ENCODE peak calls at places on chromosomes 7 and 10, in six cellular contexts. One of them, this sample, is unnamed.

GRCh38 chr7:47254081-47255006 is 327.6 kb downstream of the TNS3 start:
- DNase-seq in NCI-H1417: peak
- DNase-seq in mucosa of gallbladder: peak
- DNase-seq in NCI-H2171 treated with DMSO at 0.1 percent for 48 hours: peak
- DNase-seq in activated CD4-positive, CD25-positive, alpha-beta regulatory T cell: peak
- DNase-seq in stimulated activated CD8-positive, alpha-beta memory T cell treated with anti-CD3 and anti-CD28 coated beads, Interleukin-15, amount 100 ng/mL, for 4 hours: peak
- DNase-seq in this sample: peak

GRCh38 chr10:71232089-71232998 is 20.0 kb downstream of the UNC5B start:
- DNase-seq in NCI-H1417: no peak
- DNase-seq in mucosa of gallbladder: peak
- DNase-seq in NCI-H2171 treated with DMSO at 0.1 percent for 48 hours: peak
- DNase-seq in activated CD4-positive, CD25-positive, alpha-beta regulatory T cell: no peak
- DNase-seq in stimulated activated CD8-positive, alpha-beta memory T cell treated with anti-CD3 and anti-CD28 coated beads, Interleukin-15, amount 100 ng/mL, for 4 hours: no peak
- DNase-seq in this sample: peak

GRCh38 chr10:120508393-120508792 is 51.4 kb downstream of the PLPP4 start:
- DNase-seq in NCI-H1417: no peak
- DNase-seq in mucosa of gallbladder: no peak
- DNase-seq in NCI-H2171 treated with DMSO at 0.1 percent for 48 hours: no peak
- DNase-seq in activated CD4-positive, CD25-positive, alpha-beta regulatory T cell: no peak
- DNase-seq in stimulated activated CD8-positive, alpha-beta memory T cell treated with anti-CD3 and anti-CD28 coated beads, Interleukin-15, amount 100 ng/mL, for 4 hours: no peak
- DNase-seq in this sample: peak

GRCh38 chr7:514651-515598 is 4.7 kb downstream of the PDGFA start:
- DNase-seq in NCI-H1417: peak
- DNase-seq in mucosa of gallbladder: no peak
- DNase-seq in NCI-H2171 treated with DMSO at 0.1 percent for 48 hours: no peak
- DNase-seq in activated CD4-positive, CD25-positive, alpha-beta regulatory T cell: no peak
- DNase-seq in stimulated activated CD8-positive, alpha-beta memory T cell treated with anti-CD3 and anti-CD28 coated beads, Interleukin-15, amount 100 ng/mL, for 4 hours: no peak
- DNase-seq in this sample: peak

GRCh38 chr10:73576178-73576889 is 14.8 kb downstream of the USP54 start:
- DNase-seq in NCI-H1417: no peak
- DNase-seq in mucosa of gallbladder: peak
- DNase-seq in NCI-H2171 treated with DMSO at 0.1 percent for 48 hours: no peak
- DNase-seq in activated CD4-positive, CD25-positive, alpha-beta regulatory T cell: no peak
- DNase-seq in stimulated activated CD8-positive, alpha-beta memory T cell treated with anti-CD3 and anti-CD28 coated beads, Interleukin-15, amount 100 ng/mL, for 4 hours: no peak
- DNase-seq in this sample: no peak

GRCh38 chr7:114977277-114977676 is 55.4 kb downstream of the MDFIC start:
- DNase-seq in NCI-H1417: no peak
- DNase-seq in mucosa of gallbladder: no peak
- DNase-seq in NCI-H2171 treated with DMSO at 0.1 percent for 48 hours: no peak
- DNase-seq in activated CD4-positive, CD25-positive, alpha-beta regulatory T cell: no peak
- DNase-seq in stimulated activated CD8-positive, alpha-beta memory T cell treated with anti-CD3 and anti-CD28 coated beads, Interleukin-15, amount 100 ng/mL, for 4 hours: no peak
- DNase-seq in this sample: peak

GRCh38 chr7:110095372-110096052 is 995.4 kb upstream of the LRRN3 start:
- DNase-seq in NCI-H1417: no peak
- DNase-seq in mucosa of gallbladder: no peak
- DNase-seq in NCI-H2171 treated with DMSO at 0.1 percent for 48 hours: no peak
- DNase-seq in activated CD4-positive, CD25-positive, alpha-beta regulatory T cell: no peak
- DNase-seq in stimulated activated CD8-positive, alpha-beta memory T cell treated with anti-CD3 and anti-CD28 coated beads, Interleukin-15, amount 100 ng/mL, for 4 hours: no peak
- DNase-seq in this sample: no peak

GRCh38 chr7:75055830-75056431 is 17.7 kb downstream of the RCC1L start:
- DNase-seq in NCI-H1417: no peak
- DNase-seq in mucosa of gallbladder: no peak
- DNase-seq in NCI-H2171 treated with DMSO at 0.1 percent for 48 hours: no peak
- DNase-seq in activated CD4-positive, CD25-positive, alpha-beta regulatory T cell: no peak
- DNase-seq in stimulated activated CD8-positive, alpha-beta memory T cell treated with anti-CD3 and anti-CD28 coated beads, Interleukin-15, amount 100 ng/mL, for 4 hours: no peak
- DNase-seq in this sample: no peak

GRCh38 chr10:114163062-114163861 is 10.7 kb downstream of the CCDC186 start:
- DNase-seq in NCI-H1417: no peak
- DNase-seq in mucosa of gallbladder: no peak
- DNase-seq in NCI-H2171 treated with DMSO at 0.1 percent for 48 hours: no peak
- DNase-seq in activated CD4-positive, CD25-positive, alpha-beta regulatory T cell: no peak
- DNase-seq in stimulated activated CD8-positive, alpha-beta memory T cell treated with anti-CD3 and anti-CD28 coated beads, Interleukin-15, amount 100 ng/mL, for 4 hours: no peak
- DNase-seq in this sample: no peak

GRCh38 chr10:18594574-18595156 is 56.7 kb downstream of the NSUN6 start:
- DNase-seq in NCI-H1417: no peak
- DNase-seq in mucosa of gallbladder: no peak
- DNase-seq in NCI-H2171 treated with DMSO at 0.1 percent for 48 hours: no peak
- DNase-seq in activated CD4-positive, CD25-positive, alpha-beta regulatory T cell: no peak
- DNase-seq in stimulated activated CD8-positive, alpha-beta memory T cell treated with anti-CD3 and anti-CD28 coated beads, Interleukin-15, amount 100 ng/mL, for 4 hours: no peak
- DNase-seq in this sample: peak

GRCh38 chr7:72793791-72794190 is 34.2 kb downstream of the TYW1B start:
- DNase-seq in NCI-H1417: no peak
- DNase-seq in mucosa of gallbladder: no peak
- DNase-seq in NCI-H2171 treated with DMSO at 0.1 percent for 48 hours: no peak
- DNase-seq in activated CD4-positive, CD25-positive, alpha-beta regulatory T cell: no peak
- DNase-seq in stimulated activated CD8-positive, alpha-beta memory T cell treated with anti-CD3 and anti-CD28 coated beads, Interleukin-15, amount 100 ng/mL, for 4 hours: no peak
- DNase-seq in this sample: no peak

GRCh38 chr10:86489960-86490612 is 31.5 kb downstream of the WAPL start:
- DNase-seq in NCI-H1417: no peak
- DNase-seq in mucosa of gallbladder: no peak
- DNase-seq in NCI-H2171 treated with DMSO at 0.1 percent for 48 hours: no peak
- DNase-seq in activated CD4-positive, CD25-positive, alpha-beta regulatory T cell: no peak
- DNase-seq in stimulated activated CD8-positive, alpha-beta memory T cell treated with anti-CD3 and anti-CD28 coated beads, Interleukin-15, amount 100 ng/mL, for 4 hours: no peak
- DNase-seq in this sample: no peak

GRCh38 chr7:45658716-45659495 is 84.7 kb downstream of the ADCY1 start:
- DNase-seq in NCI-H1417: no peak
- DNase-seq in mucosa of gallbladder: no peak
- DNase-seq in NCI-H2171 treated with DMSO at 0.1 percent for 48 hours: no peak
- DNase-seq in activated CD4-positive, CD25-positive, alpha-beta regulatory T cell: no peak
- DNase-seq in stimulated activated CD8-positive, alpha-beta memory T cell treated with anti-CD3 and anti-CD28 coated beads, Interleukin-15, amount 100 ng/mL, for 4 hours: no peak
- DNase-seq in this sample: no peak

GRCh38 chr10:101139421-101139911 is 8.4 kb downstream of the TLX1 start:
- DNase-seq in NCI-H1417: no peak
- DNase-seq in mucosa of gallbladder: no peak
- DNase-seq in NCI-H2171 treated with DMSO at 0.1 percent for 48 hours: no peak
- DNase-seq in activated CD4-positive, CD25-positive, alpha-beta regulatory T cell: no peak
- DNase-seq in stimulated activated CD8-positive, alpha-beta memory T cell treated with anti-CD3 and anti-CD28 coated beads, Interleukin-15, amount 100 ng/mL, for 4 hours: no peak
- DNase-seq in this sample: no peak

GRCh38 chr7:22934473-22935065 is 79.4 kb downstream of the HYCC1 start:
- DNase-seq in NCI-H1417: no peak
- DNase-seq in mucosa of gallbladder: no peak
- DNase-seq in NCI-H2171 treated with DMSO at 0.1 percent for 48 hours: no peak
- DNase-seq in activated CD4-positive, CD25-positive, alpha-beta regulatory T cell: no peak
- DNase-seq in stimulated activated CD8-positive, alpha-beta memory T cell treated with anti-CD3 and anti-CD28 coated beads, Interleukin-15, amount 100 ng/mL, for 4 hours: no peak
- DNase-seq in this sample: peak

GRCh38 chr10:21702633-21703111 is 168.6 kb downstream of the MLLT10 start:
- DNase-seq in NCI-H1417: no peak
- DNase-seq in mucosa of gallbladder: no peak
- DNase-seq in NCI-H2171 treated with DMSO at 0.1 percent for 48 hours: no peak
- DNase-seq in activated CD4-positive, CD25-positive, alpha-beta regulatory T cell: no peak
- DNase-seq in stimulated activated CD8-positive, alpha-beta memory T cell treated with anti-CD3 and anti-CD28 coated beads, Interleukin-15, amount 100 ng/mL, for 4 hours: no peak
- DNase-seq in this sample: no peak

GRCh38 chr7:51451751-51452465 is 135.3 kb upstream of the COBL start:
- DNase-seq in NCI-H1417: peak
- DNase-seq in mucosa of gallbladder: no peak
- DNase-seq in NCI-H2171 treated with DMSO at 0.1 percent for 48 hours: no peak
- DNase-seq in activated CD4-positive, CD25-positive, alpha-beta regulatory T cell: no peak
- DNase-seq in stimulated activated CD8-positive, alpha-beta memory T cell treated with anti-CD3 and anti-CD28 coated beads, Interleukin-15, amount 100 ng/mL, for 4 hours: no peak
- DNase-seq in this sample: peak

GRCh38 chr7:50766808-50767207 is 15.9 kb downstream of the GRB10 start:
- DNase-seq in NCI-H1417: no peak
- DNase-seq in mucosa of gallbladder: no peak
- DNase-seq in NCI-H2171 treated with DMSO at 0.1 percent for 48 hours: no peak
- DNase-seq in activated CD4-positive, CD25-positive, alpha-beta regulatory T cell: no peak
- DNase-seq in stimulated activated CD8-positive, alpha-beta memory T cell treated with anti-CD3 and anti-CD28 coated beads, Interleukin-15, amount 100 ng/mL, for 4 hours: no peak
- DNase-seq in this sample: no peak

GRCh38 chr10:5442056-5442989 is 30.0 kb downstream of the NET1 start:
- DNase-seq in NCI-H1417: peak
- DNase-seq in mucosa of gallbladder: peak
- DNase-seq in NCI-H2171 treated with DMSO at 0.1 percent for 48 hours: peak
- DNase-seq in activated CD4-positive, CD25-positive, alpha-beta regulatory T cell: no peak
- DNase-seq in stimulated activated CD8-positive, alpha-beta memory T cell treated with anti-CD3 and anti-CD28 coated beads, Interleukin-15, amount 100 ng/mL, for 4 hours: no peak
- DNase-seq in this sample: peak

GRCh38 chr7:82897500-82897899 is 265.2 kb downstream of the PCLO start:
- DNase-seq in NCI-H1417: no peak
- DNase-seq in mucosa of gallbladder: no peak
- DNase-seq in NCI-H2171 treated with DMSO at 0.1 percent for 48 hours: no peak
- DNase-seq in activated CD4-positive, CD25-positive, alpha-beta regulatory T cell: no peak
- DNase-seq in stimulated activated CD8-positive, alpha-beta memory T cell treated with anti-CD3 and anti-CD28 coated beads, Interleukin-15, amount 100 ng/mL, for 4 hours: no peak
- DNase-seq in this sample: no peak

GRCh38 chr7:134548877-134549276 is at the start of gene AKR1B15:
- DNase-seq in NCI-H1417: no peak
- DNase-seq in mucosa of gallbladder: no peak
- DNase-seq in NCI-H2171 treated with DMSO at 0.1 percent for 48 hours: no peak
- DNase-seq in activated CD4-positive, CD25-positive, alpha-beta regulatory T cell: no peak
- DNase-seq in stimulated activated CD8-positive, alpha-beta memory T cell treated with anti-CD3 and anti-CD28 coated beads, Interleukin-15, amount 100 ng/mL, for 4 hours: no peak
- DNase-seq in this sample: no peak

GRCh38 chr10:8048281-8049008 is 6.0 kb upstream of the GATA3 start:
- DNase-seq in NCI-H1417: no peak
- DNase-seq in mucosa of gallbladder: no peak
- DNase-seq in NCI-H2171 treated with DMSO at 0.1 percent for 48 hours: no peak
- DNase-seq in activated CD4-positive, CD25-positive, alpha-beta regulatory T cell: no peak
- DNase-seq in stimulated activated CD8-positive, alpha-beta memory T cell treated with anti-CD3 and anti-CD28 coated beads, Interleukin-15, amount 100 ng/mL, for 4 hours: no peak
- DNase-seq in this sample: no peak

GRCh38 chr7:128890306-128891109 is 20.0 kb downstream of the KCP start:
- DNase-seq in NCI-H1417: no peak
- DNase-seq in mucosa of gallbladder: no peak
- DNase-seq in NCI-H2171 treated with DMSO at 0.1 percent for 48 hours: no peak
- DNase-seq in activated CD4-positive, CD25-positive, alpha-beta regulatory T cell: no peak
- DNase-seq in stimulated activated CD8-positive, alpha-beta memory T cell treated with anti-CD3 and anti-CD28 coated beads, Interleukin-15, amount 100 ng/mL, for 4 hours: no peak
- DNase-seq in this sample: peak